ENCODE peak calls at places on chromosomes 1 and 21, in ten cellular contexts. G, W, C, A, E, D, U, R, X and J are unnamed samples.

GRCh38 chr1:25109527-25109926 is 122.8 kb downstream of the SYF2 start:
- DNase-seq in A (no peak), D (no peak), U (no peak), E (no peak), W (no peak), C (no peak), R (no peak), X (no peak), G (no peak), J (no peak)

GRCh38 chr21:46256501-46256994 is 28.0 kb upstream of the LSS start:
- DNase-seq in E (no peak), G (no peak), R (no peak), C (no peak), W (peak), A (peak), X (no peak), D (no peak), U (no peak), J (no peak)

GRCh38 chr1:91771717-91772116 is 114.2 kb downstream of the TGFBR3 start:
- DNase-seq in W (no peak), R (no peak), D (no peak), X (no peak), G (no peak), C (no peak), U (no peak), A (no peak), E (no peak), J (no peak)

GRCh38 chr1:234409328-234409727 is 36.1 kb downstream of the COA6 start:
- DNase-seq in E (no peak), C (no peak), W (no peak), X (no peak), D (no peak), G (no peak), R (peak), A (no peak), U (no peak), J (no peak)

GRCh38 chr1:41583658-41584570 is 99.4 kb upstream of the EDN2 start:
- DNase-seq in U (no peak), W (no peak), C (no peak), D (no peak), G (no peak), A (no peak), R (no peak), X (no peak), E (no peak), J (no peak)

GRCh38 chr1:22038036-22038435 is 14.5 kb upstream of the CDC42 start:
- DNase-seq in R (no peak), X (no peak), C (no peak), E (no peak), G (no peak), W (peak), D (no peak), A (no peak), U (no peak), J (no peak)

GRCh38 chr1:105204836-105205371 is 1455.2 kb downstream of the AMY1C start:
- DNase-seq in E (no peak), R (no peak), W (no peak), A (no peak), U (no peak), X (no peak), G (no peak), C (peak), D (no peak), J (no peak)

GRCh38 chr21:25862596-25862995 is 127.8 kb downstream of the GABPA start:
- DNase-seq in C (peak), U (no peak), X (peak), D (peak), W (no peak), E (no peak), A (no peak), G (peak), R (peak), J (peak)

GRCh38 chr21:25039461-25040380 is 567.6 kb downstream of the MRPL39 start:
- DNase-seq in C (peak), U (no peak), D (peak), R (peak), E (no peak), X (no peak), W (no peak), G (peak), A (no peak), J (peak)

GRCh38 chr1:47839460-47839760 is 157.8 kb downstream of the TRABD2B start:
- DNase-seq in D (no peak), E (no peak), C (no peak), R (no peak), G (no peak), X (no peak), W (no peak), A (peak), U (no peak), J (no peak)

GRCh38 chr1:219041819-219042218 is 131.9 kb upstream of the LYPLAL1 start:
- DNase-seq in X (peak), G (no peak), E (no peak), D (peak), R (peak), W (no peak), C (no peak), A (no peak), U (no peak), J (no peak)

GRCh38 chr1:12372761-12373160 is 142.9 kb downstream of the VPS13D start:
- DNase-seq in X (peak), D (no peak), C (no peak), R (no peak), A (no peak), W (no peak), G (no peak), E (no peak), U (no peak), J (no peak)

GRCh38 chr1:12371053-12371452 is 141.2 kb downstream of the VPS13D start:
- DNase-seq in G (no peak), U (no peak), C (no peak), W (no peak), D (no peak), X (no peak), E (no peak), A (no peak), R (no peak), J (no peak)

GRCh38 chr1:12372180-12372579 is 142.3 kb downstream of the VPS13D start:
- DNase-seq in U (no peak), D (no peak), R (no peak), E (no peak), G (no peak), W (no peak), X (no peak), A (no peak), C (no peak), J (no peak)

GRCh38 chr1:12380316-12381249 is 150.8 kb downstream of the VPS13D start:
- DNase-seq in W (no peak), A (no peak), C (no peak), E (no peak), D (no peak), G (no peak), U (no peak), X (no peak), R (no peak), J (no peak)

GRCh38 chr1:12376236-12377064 is 146.6 kb downstream of the VPS13D start:
- DNase-seq in R (no peak), A (no peak), X (peak), W (no peak), C (no peak), U (no peak), G (no peak), D (no peak), E (no peak), J (no peak)
- TF ChIP-seq CTCF in R (no peak), A (no peak), X (peak), W (no peak), C (no peak), U (no peak), G (no peak), D (no peak), E (no peak), J (no peak)

GRCh38 chr1:111225717-111226400 is 1.7 kb upstream of the CHI3L2 start:
- DNase-seq in X (peak), W (no peak), D (no peak), E (no peak), U (no peak), R (no peak), G (no peak), C (no peak), A (no peak), J (peak)
- H3K4me3 ChIP-seq in X (no peak), W (no peak), D (no peak), E (no peak), U (no peak), R (no peak), G (no peak), C (no peak), A (no peak), J (no peak)

GRCh38 chr1:33824321-33824720 is 39.6 kb upstream of the HMGB4 start:
- DNase-seq in G (no peak), X (no peak), A (no peak), W (no peak), R (no peak), E (no peak), U (no peak), D (no peak), C (no peak), J (no peak)

GRCh38 chr1:33824971-33825370 is 38.9 kb upstream of the HMGB4 start:
- DNase-seq in X (no peak), A (no peak), R (no peak), G (no peak), E (no peak), W (no peak), C (no peak), D (no peak), U (no peak), J (no peak)

GRCh38 chr1:33825506-33825905 is 38.4 kb upstream of the HMGB4 start:
- DNase-seq in A (no peak), W (no peak), E (no peak), R (no peak), U (no peak), G (no peak), D (no peak), X (no peak), C (no peak), J (no peak)

GRCh38 chr1:33826711-33827110 is 37.2 kb upstream of the HMGB4 start:
- DNase-seq in D (no peak), C (no peak), W (no peak), E (no peak), A (no peak), G (no peak), X (no peak), R (no peak), U (no peak), J (no peak)

DNA sequence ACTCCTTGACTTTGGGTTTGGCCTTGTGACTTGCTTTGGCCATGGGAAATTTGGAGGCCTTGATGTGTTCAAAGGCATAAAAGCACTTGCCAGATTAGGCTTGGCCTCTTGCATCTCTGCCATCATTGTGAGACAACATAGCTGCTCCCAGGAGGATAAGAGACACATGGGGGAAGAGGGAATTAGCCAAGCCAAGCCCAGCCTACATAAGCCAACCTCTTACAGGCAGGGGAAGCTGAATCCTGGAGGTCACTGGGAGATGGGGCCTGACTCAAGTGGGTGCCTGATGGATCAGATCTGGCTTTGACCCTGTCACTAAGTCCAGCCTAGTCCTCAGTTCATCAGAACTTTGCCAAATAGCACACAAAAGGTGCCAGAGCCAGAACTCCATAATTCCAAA is 37.6 kb upstream of the HMGB4 start:
- DNase-seq in G (no peak), D (no peak), A (no peak), U (no peak), C (no peak), E (no peak), R (no peak), X (no peak), W (no peak), J (no peak)
- TF ChIP-seq CTCF in G (no peak), D (no peak), A (no peak), U (no peak), C (no peak), E (no peak), R (no peak), X (no peak), W (no peak), J (no peak)

DNA sequence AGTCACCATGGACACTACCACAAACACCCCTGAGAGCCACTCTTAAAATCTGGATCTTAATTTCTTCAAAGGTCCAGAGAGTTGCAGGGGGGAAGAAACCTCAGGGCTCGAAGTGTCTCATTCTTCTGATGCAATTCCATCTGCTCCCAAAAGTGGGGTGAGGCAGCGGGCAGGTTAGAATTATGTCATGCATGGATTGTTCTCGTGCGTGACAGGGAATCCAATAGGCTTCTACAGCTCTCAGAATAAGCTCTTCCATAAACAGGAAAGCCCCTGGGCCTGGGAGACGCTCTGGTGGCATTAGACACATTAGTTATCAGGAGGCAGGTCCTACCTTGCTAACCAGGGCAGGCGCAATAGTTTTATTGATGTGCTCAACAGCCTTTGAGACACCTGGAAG is 8.4 kb downstream of the ENO1 start:
- DNase-seq in C (no peak), X (no peak), W (no peak), D (no peak), A (no peak), R (no peak), U (no peak), G (no peak), E (no peak), J (no peak)
- H3K4me3 ChIP-seq in C (no peak), X (no peak), W (no peak), D (no peak), A (no peak), R (no peak), U (no peak), G (no peak), E (no peak), J (no peak)